ENCODE peak calls at places on chromosomes 3 and 15, in four cellular contexts. E is GM23248, Z is neural progenitor cell, Y is H9. B is an unnamed sample. For H3K4me1, the result is how much of the 10 kb centered on the place peaks cover.

GRCh38 chr15:77292924-77293558 is 126.9 kb downstream of the PEAK1 start:
- DNase-seq in Y (no peak), E (peak), Z (no peak), B (no peak)

GRCh38 chr15:69730281-69731235 is 277.9 kb downstream of the RPLP1 start:
- DNase-seq in Z (no peak), Y (no peak), E (no peak), B (no peak)

GRCh38 chr3:181941250-181941649 is 229.5 kb downstream of the SOX2 start:
- DNase-seq in Z (no peak), Y (no peak), E (no peak), B (no peak)

GRCh38 chr3:17025594-17026139 is 140.9 kb downstream of the PLCL2 start:
- DNase-seq in E (no peak), Z (no peak), Y (no peak), B (no peak)

GRCh38 chr3:31755911-31756658 is 223.4 kb downstream of the STT3B start:
- DNase-seq in Z (no peak), Y (no peak), E (no peak), B (no peak)

GRCh38 chr3:55202320-55202719 is 274.5 kb upstream of the LRTM1 start:
- DNase-seq in E (peak), Z (no peak), Y (no peak), B (peak)

GRCh38 chr3:88003115-88003755 is 55.6 kb downstream of the CGGBP1 start:
- DNase-seq in Y (no peak), E (peak), Z (peak), B (peak)

GRCh38 chr3:114496466-114496865 is 202.6 kb downstream of the TIGIT start:
- DNase-seq in E (peak), Z (no peak), Y (no peak), B (no peak)

GRCh38 chr3:41881233-41881821 is 80.6 kb downstream of the ULK4 start:
- DNase-seq in Z (peak), Y (no peak), E (peak), B (peak)

GRCh38 chr3:169604568-169604967 is 58.9 kb downstream of the MECOM start:
- DNase-seq in E (peak), Y (peak), Z (peak), B (no peak)

GRCh38 chr3:118101891-118102290 is 932.8 kb downstream of the IGSF11 start:
- DNase-seq in E (no peak), Y (no peak), Z (no peak), B (no peak)

GRCh38 chr15:43800286-43801136 is at the start of gene HYPK:
- DNase-seq in Y (peak), E (peak), Z (peak), B (peak)

GRCh38 chr3:126021224-126021623 is 52.2 kb downstream of the ROPN1B start:
- DNase-seq in Z (no peak), E (no peak), Y (peak), B (peak)

GRCh38 chr3:61948699-61949305 is 387.4 kb downstream of the PTPRG start:
- DNase-seq in E (no peak), Y (no peak), Z (no peak), B (no peak)

GRCh38 chr15:92533298-92533697 is 122.3 kb downstream of the FAM174B start:
- DNase-seq in Y (no peak), Z (no peak), E (no peak), B (no peak)

GRCh38 chr15:36778516-36778915 is 199.1 kb downstream of the CDIN1 start:
- DNase-seq in Z (no peak), E (peak), Y (no peak), B (peak)

GRCh38 chr15:92733090-92733933 is 77.7 kb upstream of the FAM174B start:
- DNase-seq in Y (no peak), E (peak), Z (no peak), B (no peak)

GRCh38 chr3:191255156-191255555 is 56.1 kb downstream of the OSTN start:
- DNase-seq in E (no peak), Y (no peak), Z (no peak), B (no peak)
- H2AFZ ChIP-seq in E (no peak), Y (no peak), Z (peak), B (no peak)

GRCh38 chr15:51223771-51224229 is 114.6 kb downstream of the CYP19A1 start:
- DNase-seq in Y (no peak), E (peak), Z (no peak), B (peak)

GRCh38 chr15:51227967-51228783 is 110.2 kb downstream of the CYP19A1 start:
- DNase-seq in Y (no peak), E (peak), Z (no peak), B (peak)

GRCh38 chr15:51226813-51227212 is 111.6 kb downstream of the CYP19A1 start:
- DNase-seq in Y (no peak), Z (no peak), E (no peak), B (no peak)

GRCh38 chr15:51229907-51230328 is 108.5 kb downstream of the CYP19A1 start:
- DNase-seq in Z (peak), E (peak), Y (no peak), B (peak)

GRCh38 chr15:51224428-51224827 is 114.0 kb downstream of the CYP19A1 start:
- DNase-seq in E (peak), Z (no peak), Y (no peak), B (peak)
- H3K4me1 ChIP-seq in E (under half), Z (under half), Y (under half), B (under half)

GRCh38 chr15:33988384-33988783 is 20.1 kb downstream of the CHRM5 start:
- DNase-seq in E (peak), Y (no peak), Z (no peak), B (peak)
- H2AFZ ChIP-seq in E (no peak), Y (no peak), Z (no peak), B (no peak)

DNA sequence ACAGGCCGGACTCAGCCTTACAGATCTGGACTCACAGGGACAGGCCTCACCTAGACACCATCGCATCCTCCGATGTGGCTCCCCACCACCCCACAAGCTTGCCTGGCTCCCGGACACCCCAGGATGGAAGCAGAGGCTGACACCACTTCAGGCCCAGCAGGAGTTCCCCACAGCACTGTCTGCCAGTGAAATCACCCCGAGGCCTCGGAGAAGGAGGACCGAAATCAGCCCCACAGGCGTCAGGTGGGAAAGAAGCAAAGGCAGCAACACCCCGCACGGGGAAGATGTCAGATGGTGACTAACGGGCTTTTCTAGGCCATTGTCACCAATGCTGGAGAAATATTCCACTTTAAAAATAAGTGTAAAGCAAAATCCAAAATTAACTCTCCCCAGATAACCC is 18.6 kb downstream of the ADCY5 start:
- DNase-seq in E (no peak), Z (no peak), Y (no peak), B (no peak)
- H3K4me1 ChIP-seq in E (under half), Z (under half), Y (under half), B (under half)